ENCODE peak calls at places on chromosomes 7 and 10, in eight cellular contexts. I is substantia nigra, D is adrenal gland, P is NAMALWA, U is A549, Y is GM23248, T is right cardiac atrium, X is endothelial cell. W is an unnamed sample.
A peak's percentile ranks its signal among the peaks of the same experiment; 100 is the strongest.

GRCh38 chr7:66055321-66055956 is 20.2 kb upstream of the ASL start:
- DNase-seq in I (no peak), D (peak; percentile 16), P (no peak), U (no peak), Y (peak; percentile 82), T (no peak), X (no peak), W (no peak)

GRCh38 chr7:132246591-132246990 is 329.7 kb downstream of the PLXNA4 start:
- DNase-seq in I (no peak), D (no peak), P (no peak), U (no peak), Y (no peak), T (no peak), X (no peak), W (no peak)

GRCh38 chr7:155824195-155824915 is 12.1 kb upstream of the SHH start:
- DNase-seq in I (no peak), D (peak; percentile 92), P (no peak), U (no peak), Y (no peak), T (no peak), X (no peak), W (no peak)

GRCh38 chr7:102021841-102022618 is 204.6 kb downstream of the CUX1 start:
- DNase-seq in I (no peak), D (no peak), P (no peak), U (no peak), Y (no peak), T (no peak), X (no peak), W (no peak)

GRCh38 chr7:18902892-18903291 is 214.5 kb downstream of the TWIST1 start:
- DNase-seq in I (no peak), D (no peak), P (no peak), U (no peak), Y (no peak), T (no peak), X (no peak), W (no peak)

GRCh38 chr10:86413046-86413728 is 46.6 kb upstream of the GRID1 start:
- DNase-seq in I (no peak), D (no peak), P (peak; percentile 96), U (no peak), Y (peak; percentile 45), T (no peak), X (no peak), W (no peak)

GRCh38 chr10:57849726-57850357 is 417.9 kb downstream of the IPMK start:
- DNase-seq in I (no peak), D (no peak), P (peak; percentile 19), U (no peak), Y (peak; percentile 23), T (no peak), X (no peak), W (no peak)

GRCh38 chr10:105597297-105597696 is 956.2 kb downstream of the SORCS3 start:
- DNase-seq in I (no peak), D (no peak), P (no peak), U (no peak), Y (no peak), T (no peak), X (no peak), W (no peak)

GRCh38 chr7:16795624-16796023 is 9.2 kb downstream of the AGR2 start:
- DNase-seq in I (no peak), D (no peak), P (no peak), U (no peak), Y (no peak), T (no peak), X (no peak), W (no peak)

GRCh38 chr10:117071293-117072050 is 66.5 kb upstream of the SHTN1 start:
- DNase-seq in I (no peak), D (no peak), P (no peak), U (no peak), Y (peak; percentile 2), T (no peak), X (no peak), W (no peak)

GRCh38 chr10:47457826-47458225 is 26.1 kb downstream of the ANXA8 start:
- DNase-seq in I (no peak), D (no peak), P (no peak), U (no peak), Y (no peak), T (no peak), X (no peak), W (no peak)

GRCh38 chr10:31095677-31096076 is 64.0 kb upstream of the ZNF438 start:
- DNase-seq in I (no peak), D (no peak), P (no peak), U (no peak), Y (no peak), T (no peak), X (no peak), W (no peak)

GRCh38 chr10:112579578-112579977 is 132.6 kb downstream of the VTI1A start:
- DNase-seq in I (no peak), D (no peak), P (no peak), U (no peak), Y (no peak), T (no peak), X (no peak), W (no peak)

GRCh38 chr10:113310317-113310716 is 242.5 kb upstream of the HABP2 start:
- DNase-seq in I (no peak), D (no peak), P (no peak), U (no peak), Y (no peak), T (no peak), X (no peak), W (no peak)

GRCh38 chr10:102710604-102711003 is 3.6 kb downstream of the ARL3 start:
- DNase-seq in I (no peak), D (no peak), P (peak; percentile 29), U (no peak), Y (peak; percentile 79), T (no peak), X (no peak), W (no peak)

GRCh38 chr7:98399903-98400537 is 870 bp downstream of the BAIAP2L1 start:
- DNase-seq in I (no peak), D (no peak), P (no peak), U (no peak), Y (peak; percentile 37), T (no peak), X (peak; percentile 8), W (no peak)

GRCh38 chr7:113026941-113027340 is 59.7 kb downstream of the GPR85 start:
- DNase-seq in I (no peak), D (no peak), P (no peak), U (no peak), Y (peak; percentile 74), T (no peak), X (no peak), W (no peak)

GRCh38 chr7:2242541-2243482 is 786 bp downstream of the NUDT1 start:
- DNase-seq in I (no peak), D (no peak), P (peak; percentile 82), U (peak; percentile 32), Y (peak; percentile 69), T (no peak), X (peak; percentile 38), W (no peak)

GRCh38 chr10:62818426-62819011 is 2.4 kb upstream of the EGR2 start:
- DNase-seq in I (no peak), D (peak; percentile 18), P (no peak), U (no peak), Y (peak; percentile 51), T (peak; percentile 68), X (peak; percentile 68), W (peak; percentile 47)

GRCh38 chr7:135537905-135538304 is 19.8 kb upstream of the NUP205 start:
- DNase-seq in I (no peak), D (no peak), P (no peak), U (no peak), Y (no peak), T (no peak), X (no peak), W (no peak)

GRCh38 chr10:76333331-76333730 is 901.9 kb downstream of the LRMDA start:
- DNase-seq in I (no peak), D (no peak), P (no peak), U (no peak), Y (no peak), T (no peak), X (no peak), W (no peak)

GRCh38 chr10:13608246-13608853 is 21.6 kb downstream of the PRPF18 start:
- DNase-seq in I (no peak), D (no peak), P (no peak), U (no peak), Y (no peak), T (no peak), X (peak; percentile 74), W (no peak)

GRCh38 chr7:85090138-85090537 is 96.7 kb downstream of the SEMA3D start:
- DNase-seq in I (no peak), D (no peak), P (no peak), U (no peak), Y (no peak), T (peak; percentile 72), X (no peak), W (peak; percentile 46)

GRCh38 chr10:128069351-128070051 is 56.7 kb downstream of the MKI67 start:
- DNase-seq in I (peak; percentile 44), D (peak; percentile 70), P (peak; percentile 85), U (peak; percentile 70), Y (peak; percentile 86), T (peak; percentile 69), X (peak; percentile 79), W (peak; percentile 71)